ENCODE peak calls at places on chromosomes 6 and 20, in four cellular contexts. O, S, I and K are unnamed samples.

GRCh38 chr20:33832113-33832853 is 21.1 kb downstream of the CHMP4B start:
- DNase-seq in O (no peak), S (no peak), I (no peak), K (no peak)

GRCh38 chr6:14758421-14759043 is 487.3 kb upstream of the JARID2 start:
- DNase-seq in I (no peak), S (no peak), O (no peak), K (no peak)

GRCh38 chr6:11618533-11618932 is 81.0 kb downstream of the TMEM170B start:
- DNase-seq in I (no peak), O (peak), S (no peak), K (no peak)

GRCh38 chr20:23203951-23204730 is 118.0 kb upstream of the CD93 start:
- DNase-seq in S (no peak), I (no peak), O (no peak), K (no peak)

GRCh38 chr6:36235309-36235708 is 34.6 kb upstream of the PNPLA1 start:
- DNase-seq in S (no peak), O (no peak), I (no peak), K (no peak)

GRCh38 chr20:23350855-23351838 is 556 bp downstream of the NXT1 start:
- DNase-seq in S (no peak), O (no peak), I (peak), K (no peak)

GRCh38 chr20:62832951-62833391 is 16.1 kb downstream of the COL9A3 start:
- DNase-seq in O (no peak), I (no peak), S (no peak), K (no peak)

GRCh38 chr6:42493914-42494539 is 42.3 kb upstream of the TRERF1 start:
- DNase-seq in I (no peak), O (no peak), S (no peak), K (no peak)

GRCh38 chr20:46087161-46087560 is 2.6 kb downstream of the NCOA5 start:
- DNase-seq in S (no peak), I (peak), O (no peak), K (no peak)

GRCh38 chr6:79313254-79313653 is 78.8 kb upstream of the HMGN3 start:
- DNase-seq in O (no peak), I (no peak), S (no peak), K (no peak)

GRCh38 chr20:8646026-8646425 is 422.9 kb upstream of the PLCB4 start:
- DNase-seq in I (no peak), O (no peak), S (no peak), K (no peak)

GRCh38 chr6:112149719-112150263 is 62.4 kb downstream of the FAM229B start:
- DNase-seq in S (no peak), O (no peak), I (no peak), K (no peak)

GRCh38 chr20:1150218-1150617 is 31.8 kb downstream of the PSMF1 start:
- DNase-seq in I (peak), O (no peak), S (no peak), K (no peak)

GRCh38 chr20:35333606-35334005 is 41.4 kb upstream of the FAM83C start:
- DNase-seq in S (no peak), O (no peak), I (no peak), K (no peak)

GRCh38 chr6:31720196-31720770 is 1.3 kb downstream of the LY6G6C start:
- DNase-seq in I (no peak), S (no peak), O (no peak), K (no peak)

GRCh38 chr20:32971703-32972161 is 32.5 kb downstream of the SUN5 start:
- DNase-seq in I (no peak), S (no peak), O (peak), K (no peak)

GRCh38 chr6:54085526-54085925 is 25.7 kb upstream of the MLIP start:
- DNase-seq in S (no peak), I (no peak), O (no peak), K (no peak)

GRCh38 chr6:15062311-15063252 is 183.3 kb upstream of the JARID2 start:
- DNase-seq in S (no peak), O (no peak), I (no peak), K (no peak)

GRCh38 chr20:48523191-48523757 is 304.5 kb downstream of the PREX1 start:
- DNase-seq in O (no peak), S (no peak), I (peak), K (peak)

GRCh38 chr6:83860347-83860731 is 850 bp downstream of the CYB5R4 start:
- DNase-seq in O (no peak), S (no peak), I (no peak), K (no peak)

GRCh38 chr6:110744991-110745390 is 70.3 kb downstream of the CDK19 start:
- DNase-seq in I (no peak), O (no peak), S (no peak), K (no peak)

GRCh38 chr20:59051666-59052065 is 9.1 kb upstream of the PRELID3B start:
- DNase-seq in O (no peak), I (no peak), S (no peak), K (no peak)

GRCh38 chr6:94389218-94389617 is 969.9 kb upstream of the EPHA7 start:
- DNase-seq in O (no peak), S (no peak), I (no peak), K (no peak)

GRCh38 chr6:7424967-7425807 is 35.6 kb downstream of the RIOK1 start:
- DNase-seq in S (no peak), O (no peak), I (peak), K (no peak)
- TF ChIP-seq YY1 in S (no peak), O (no peak), I (no peak), K (no peak)

DNA sequence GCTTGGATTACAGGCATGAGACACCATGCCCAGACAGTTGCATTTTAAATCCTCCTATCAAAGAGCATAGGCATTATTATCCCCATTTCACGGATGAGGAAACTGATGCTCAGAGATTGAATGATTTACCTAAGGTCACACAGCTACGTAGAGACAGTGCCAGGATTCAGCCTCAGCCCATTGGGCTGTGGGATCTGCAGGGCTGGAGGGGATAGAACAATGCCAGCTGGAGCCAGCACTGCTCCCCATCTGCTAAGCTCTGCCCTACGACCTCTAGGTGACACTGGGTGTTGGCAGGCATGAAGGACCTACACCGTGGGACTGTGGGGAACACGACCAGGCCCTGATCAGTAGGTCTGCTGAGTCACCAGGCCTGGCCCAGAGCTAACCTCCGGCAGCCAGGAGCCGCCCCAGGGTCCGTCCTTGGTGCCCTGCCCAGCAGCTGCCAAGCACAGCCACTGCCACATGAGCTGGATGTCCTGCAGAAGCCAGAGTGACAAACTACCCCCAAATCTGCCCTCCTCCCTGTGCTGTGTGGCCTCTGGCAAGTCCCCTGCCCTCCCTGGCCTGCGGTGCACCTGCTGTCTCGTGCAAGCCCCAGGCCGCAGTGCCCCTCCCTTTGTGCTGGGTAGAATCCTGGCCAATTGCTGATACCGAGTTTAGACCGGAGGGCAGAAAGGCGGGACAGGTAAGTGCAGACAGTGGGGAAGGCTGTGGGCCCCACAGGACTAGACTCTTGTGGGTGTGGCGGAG is 47.6 kb upstream of the PTGIS start:
- DNase-seq in S (no peak), O (no peak), I (peak), K (no peak)
- TF ChIP-seq SUZ12 in S (no peak), O (no peak), I (no peak), K (no peak)

DNA sequence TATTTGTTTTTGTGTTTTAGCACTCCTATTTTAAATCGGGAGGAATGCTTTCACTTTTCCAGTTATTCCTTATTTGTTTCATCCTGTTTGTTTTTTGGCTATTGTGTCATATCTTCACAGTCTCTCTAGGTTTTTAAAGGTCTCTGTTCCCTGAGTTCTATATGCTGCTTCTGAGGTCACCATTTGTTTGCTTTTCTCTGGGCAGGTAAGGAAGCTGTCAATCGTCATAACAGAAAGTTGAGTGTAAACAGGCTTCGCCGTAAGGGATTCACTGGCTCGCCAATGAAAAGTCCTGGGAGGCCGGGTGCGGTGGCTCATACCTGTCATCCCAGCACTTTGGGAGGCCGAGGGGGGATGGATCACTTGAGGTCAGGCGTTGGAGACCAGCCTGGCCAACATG is 48.7 kb upstream of the RPS6KA2 start:
- DNase-seq in I (peak), O (no peak), S (no peak), K (no peak)
- H3K9ac ChIP-seq in I (no peak), O (no peak), S (no peak), K (no peak)

GRCh38 chr20:11919046-11919445 is 1.4 kb downstream of the BTBD3 start:
- DNase-seq in O (no peak), S (no peak), I (no peak), K (no peak)
- TF ChIP-seq YY1 in O (no peak), S (no peak), I (no peak), K (no peak)

GRCh38 chr6:44232676-44233559 is 9.5 kb downstream of the SLC29A1 start:
- DNase-seq in S (no peak), I (no peak), O (no peak), K (no peak)
- TF ChIP-seq SUZ12 in S (no peak), I (no peak), O (no peak), K (no peak)

GRCh38 chr20:14207591-14207990 is 129.8 kb downstream of the FLRT3 start:
- DNase-seq in O (no peak), S (no peak), I (no peak), K (no peak)
- H3K9ac ChIP-seq in O (no peak), S (no peak), I (no peak), K (no peak)

GRCh38 chr6:80608881-80609280 is 502.4 kb downstream of the BCKDHB start:
- DNase-seq in I (no peak), O (no peak), S (no peak), K (no peak)

GRCh38 chr6:80610821-80611220 is 504.4 kb downstream of the BCKDHB start:
- DNase-seq in S (no peak), I (no peak), O (no peak), K (no peak)

GRCh38 chr6:80607814-80608391 is 501.4 kb downstream of the BCKDHB start:
- DNase-seq in S (no peak), O (no peak), I (no peak), K (no peak)

GRCh38 chr6:80605165-80605989 is 498.9 kb downstream of the BCKDHB start:
- DNase-seq in I (peak), O (no peak), S (no peak), K (peak)
- TF ChIP-seq YY1 in I (no peak), O (no peak), S (no peak), K (no peak)

DNA sequence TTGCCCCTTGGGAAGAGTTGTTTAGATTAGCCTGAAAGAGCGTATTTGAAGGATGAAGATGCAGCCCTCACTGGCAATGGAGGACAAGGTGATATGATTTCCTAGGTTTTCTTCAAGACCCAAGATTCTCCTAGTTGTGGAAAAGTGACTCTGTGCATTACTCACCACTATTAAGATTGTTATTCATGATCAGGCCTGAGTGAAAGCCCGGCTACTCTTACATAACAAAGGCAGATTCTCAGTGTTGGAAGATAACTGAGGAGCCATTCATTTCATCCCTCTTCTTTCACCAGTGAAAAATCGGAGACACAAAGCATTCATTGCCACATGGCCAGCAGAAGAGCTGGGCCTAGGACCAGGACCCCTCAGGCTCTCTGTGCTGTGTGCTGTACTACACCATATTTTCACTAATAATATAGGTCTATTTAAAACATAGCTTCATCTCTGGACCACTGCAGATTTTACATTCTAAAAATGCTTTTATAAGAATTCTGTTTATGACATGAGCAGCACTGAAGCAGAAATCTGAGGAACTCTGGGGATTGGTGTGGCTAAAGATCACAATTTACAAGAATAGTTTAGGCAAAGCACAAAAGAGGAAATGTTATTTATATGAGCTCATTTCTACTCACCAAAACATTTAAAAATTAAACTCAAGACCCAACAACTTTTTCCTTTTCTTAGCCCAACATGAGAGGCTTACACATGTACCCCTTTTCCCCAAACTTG is 181.9 kb upstream of the CCN2 start:
- DNase-seq in O (no peak), I (no peak), S (no peak), K (peak)
- TF ChIP-seq SUZ12 in O (no peak), I (no peak), S (no peak), K (no peak)